ENCODE peak calls at places on chromosome 14, in nine cellular contexts. V is epithelial cell of esophagus, Z is astrocyte, G is lung, N is stomach, H is foreskin fibroblast, P is endothelial cell of umbilical vein, Y is brain microvascular endothelial cell, X is AG09309. R is an unnamed sample.

GRCh38 chr14:54594531-54594930 is 27.6 kb downstream of the SAMD4A start:
- DNase-seq in V (no peak), Z (peak; percentile 55), G (no peak), N (no peak), H (no peak), P (no peak), Y (no peak), X (no peak), R (peak; percentile 57)

GRCh38 chr14:81329640-81330385 is 70.3 kb downstream of the STON2 start:
- DNase-seq in V (peak; percentile 100), Z (no peak), G (no peak), N (no peak), H (no peak), P (no peak), Y (no peak), X (no peak), R (no peak)

GRCh38 chr14:68665116-68665515 is 127.8 kb downstream of the ZFP36L1 start:
- DNase-seq in V (no peak), Z (peak; percentile 76), G (no peak), N (no peak), H (no peak), P (peak; percentile 48), Y (no peak), X (no peak), R (no peak)

GRCh38 chr14:29518335-29518734 is 409.3 kb downstream of the PRKD1 start:
- DNase-seq in V (no peak), Z (peak; percentile 2), G (no peak), N (no peak), H (peak; percentile 7), P (peak; percentile 5), Y (no peak), X (no peak), R (peak; percentile 21)

GRCh38 chr14:64410084-64410774 is 22.1 kb downstream of the MTHFD1 start:
- DNase-seq in V (peak; percentile 62), Z (peak; percentile 21), G (no peak), N (no peak), H (peak; percentile 32), P (no peak), Y (peak; percentile 18), X (no peak), R (peak; percentile 31)

GRCh38 chr14:58812050-58812690 is 174.4 kb downstream of the DACT1 start:
- DNase-seq in V (no peak), Z (no peak), G (no peak), N (no peak), H (no peak), P (no peak), Y (no peak), X (no peak), R (no peak)

GRCh38 chr14:88825078-88825458 is 617 bp downstream of the TTC8 start:
- DNase-seq in V (peak; percentile 16), Z (peak; percentile 25), G (no peak), N (no peak), H (no peak), P (no peak), Y (no peak), X (no peak), R (no peak)

GRCh38 chr14:68148763-68149162 is 329.2 kb downstream of the RAD51B start:
- DNase-seq in V (no peak), Z (no peak), G (no peak), N (no peak), H (no peak), P (no peak), Y (no peak), X (no peak), R (no peak)

GRCh38 chr14:69917287-69917686 is 38.1 kb downstream of the SMOC1 start:
- DNase-seq in V (peak; percentile 67), Z (no peak), G (no peak), N (no peak), H (no peak), P (no peak), Y (no peak), X (no peak), R (no peak)

GRCh38 chr14:39451811-39452210 is 19.6 kb upstream of the FBXO33 start:
- DNase-seq in V (no peak), Z (no peak), G (no peak), N (no peak), H (no peak), P (no peak), Y (no peak), X (no peak), R (no peak)

GRCh38 chr14:99261916-99262787 is 9.8 kb downstream of the BCL11B start:
- DNase-seq in V (peak; percentile 57), Z (no peak), G (no peak), N (peak; percentile 43), H (no peak), P (no peak), Y (no peak), X (no peak), R (no peak)

DNA sequence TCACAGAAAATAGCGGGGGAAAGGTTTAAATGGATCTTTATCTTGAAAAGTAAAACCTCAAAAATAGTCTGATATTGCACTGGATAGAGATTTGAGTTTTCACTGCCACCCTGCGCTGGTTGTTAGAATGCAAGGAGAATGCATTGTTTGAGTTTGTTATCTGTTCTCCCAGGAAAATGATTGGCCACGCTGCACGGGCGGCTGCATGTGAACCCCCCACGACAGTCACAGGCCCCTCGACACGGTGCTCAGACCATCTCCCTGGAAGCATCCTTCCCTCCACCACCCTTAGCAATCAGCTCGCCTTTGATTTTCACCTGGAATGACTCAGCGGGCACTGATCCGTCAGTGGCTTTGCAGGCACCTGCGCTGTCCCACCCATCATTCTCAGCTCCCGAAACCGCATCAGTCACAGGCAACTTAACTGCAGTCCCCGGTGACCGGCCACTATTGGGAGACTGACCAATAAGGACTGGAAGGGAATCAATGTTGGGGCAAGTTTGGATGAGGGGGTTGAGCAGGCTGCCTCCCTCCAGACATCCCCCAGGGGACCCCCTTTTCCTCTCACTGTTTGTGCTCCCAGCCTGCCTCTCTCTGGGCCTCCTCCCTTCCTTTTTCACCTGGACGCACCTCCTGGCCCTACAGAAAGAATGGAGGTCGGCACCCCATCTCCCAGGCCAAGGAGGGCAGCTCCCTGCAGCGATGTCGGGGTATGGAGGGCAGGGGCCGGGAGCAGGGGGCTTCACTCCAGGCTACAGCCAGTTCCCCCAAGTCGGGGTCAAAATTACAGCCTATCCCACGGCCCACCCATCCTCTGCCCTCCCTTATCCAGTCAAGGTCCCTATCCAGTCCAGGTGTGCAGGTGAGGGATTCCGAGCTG is 28.5 kb upstream of the C14orf180 start:
- DNase-seq in V (no peak), Z (no peak), G (no peak), N (no peak), H (no peak), P (no peak), Y (no peak), X (no peak), R (no peak)
- TF ChIP-seq CTCF in V (no peak), Z (no peak), G (no peak), N (no peak), H (no peak), P (no peak), Y (no peak), X (no peak), R (no peak)

DNA sequence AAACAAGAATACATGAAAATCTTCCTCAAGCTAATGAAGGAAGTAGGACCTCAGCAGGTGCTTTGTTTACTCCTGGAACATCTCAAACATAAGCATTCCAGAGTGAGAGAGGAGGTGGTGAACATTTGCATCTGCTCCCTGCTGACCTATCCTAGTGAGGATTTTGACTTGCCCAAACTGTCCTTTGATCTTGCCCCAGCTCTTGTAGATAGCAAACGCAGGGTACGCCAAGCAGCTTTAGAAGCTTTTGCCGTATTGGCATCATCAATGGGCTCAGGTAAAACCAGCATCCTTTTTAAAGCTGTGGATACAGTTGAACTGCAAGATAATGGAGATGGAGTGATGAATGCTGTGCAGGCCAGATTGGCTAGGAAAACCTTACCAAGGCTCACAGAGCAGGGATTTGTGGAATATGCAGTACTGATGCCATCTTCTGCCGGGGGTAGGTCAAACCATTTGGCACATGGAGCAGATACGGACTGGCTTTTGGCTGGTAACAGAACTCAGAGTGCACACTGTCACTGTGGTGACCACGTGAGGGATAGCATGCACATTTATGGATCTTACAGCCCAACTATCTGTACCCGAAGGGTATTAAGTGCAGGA is 1.9 kb downstream of the TOGARAM1 start:
- DNase-seq in V (peak; percentile 13), Z (no peak), G (no peak), N (no peak), H (no peak), P (peak; percentile 14), Y (no peak), X (no peak), R (peak; percentile 31)
- H3K4me3 ChIP-seq in V (peak overlapping the region; percentile 97), Z (peak overlapping the region; percentile 97), G (peak overlapping the region; percentile 44), N (peak overlapping the region; percentile 74), H (peak overlapping the region; percentile 70), P (peak overlapping the region; percentile 45), Y (peak overlapping the region; percentile 95), X (peak overlapping the region; percentile 83), R (peak overlapping the region; percentile 97)

DNA sequence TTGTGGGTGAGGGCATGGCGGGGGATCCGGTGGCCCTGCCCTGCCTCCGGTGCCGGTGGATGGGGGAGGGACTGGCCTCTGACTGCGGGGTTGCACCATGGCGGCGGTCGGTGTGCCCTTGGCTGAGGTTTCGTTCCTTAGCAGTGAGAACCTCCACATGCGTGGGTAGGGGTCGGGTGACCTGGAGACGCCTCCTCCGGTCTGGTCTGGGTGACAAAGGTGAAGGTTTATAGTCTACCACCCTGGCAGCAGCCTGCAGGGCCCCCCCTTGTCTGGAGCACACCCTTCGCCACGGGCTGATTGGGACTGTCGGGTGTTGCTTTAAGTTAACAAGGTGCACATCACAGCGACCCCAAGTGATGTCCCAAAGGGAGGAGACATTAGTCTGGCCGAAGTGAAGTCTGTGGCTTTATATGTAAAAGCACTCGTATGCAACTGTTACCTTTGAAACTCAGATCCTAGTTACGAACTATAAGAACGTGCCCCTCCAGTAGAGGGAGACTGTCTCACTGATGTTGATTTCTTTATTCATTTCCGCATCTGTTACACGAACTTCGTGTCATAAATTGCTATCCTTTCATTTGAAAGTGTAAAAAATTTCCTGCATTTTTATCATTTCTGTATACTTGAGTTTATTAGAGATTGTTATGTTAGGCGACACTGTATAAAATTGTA is 74.4 kb downstream of the WDR20 start:
- DNase-seq in V (peak; percentile 9), Z (no peak), G (no peak), N (no peak), H (no peak), P (no peak), Y (no peak), X (no peak), R (no peak)
- TF ChIP-seq CTCF in V (peak; percentile 22), Z (no peak), G (no peak), N (no peak), H (no peak), P (no peak), Y (peak; percentile 25), X (no peak), R (no peak)

GRCh38 chr14:102484316-102484715 is 25.3 kb downstream of the ANKRD9 start:
- DNase-seq in V (no peak), Z (no peak), G (no peak), N (no peak), H (no peak), P (no peak), Y (no peak), X (no peak), R (no peak)

GRCh38 chr14:102479107-102479506 is 30.5 kb downstream of the ANKRD9 start:
- DNase-seq in V (no peak), Z (no peak), G (no peak), N (no peak), H (no peak), P (no peak), Y (no peak), X (no peak), R (no peak)

GRCh38 chr14:102481371-102481770 is 28.2 kb downstream of the ANKRD9 start:
- DNase-seq in V (no peak), Z (no peak), G (no peak), N (no peak), H (no peak), P (no peak), Y (no peak), X (no peak), R (no peak)

GRCh38 chr14:102481791-102482238 is 27.8 kb downstream of the ANKRD9 start:
- DNase-seq in V (peak; percentile 89), Z (peak; percentile 47), G (no peak), N (no peak), H (no peak), P (no peak), Y (peak; percentile 25), X (no peak), R (no peak)

GRCh38 chr14:102479777-102480176 is 29.8 kb downstream of the ANKRD9 start:
- DNase-seq in V (no peak), Z (no peak), G (peak; percentile 46), N (peak; percentile 80), H (no peak), P (no peak), Y (no peak), X (no peak), R (no peak)
- H3K4me3 ChIP-seq in V (no peak overlapping the region), Z (no peak overlapping the region), G (no peak overlapping the region), N (peak overlapping the region; percentile 8), H (no peak overlapping the region), P (no peak overlapping the region), Y (no peak overlapping the region), X (no peak overlapping the region), R (no peak overlapping the region)

R was measured in AG10803.